ENCODE peak calls at places on chromosomes 6 and 20, in five cellular contexts. T is GM23338; Z is MM.1S; N is CD8-positive, alpha-beta T cell; W is esophagus muscularis mucosa. I is an unnamed sample.

GRCh38 chr6:156919370-156919769 is 142.2 kb downstream of the ARID1B start:
- DNase-seq in T (no peak), Z (no peak), N (no peak), W (no peak), I (no peak)

GRCh38 chr6:135212020-135212806 is 31.1 kb downstream of the MYB start:
- DNase-seq in T (no peak), Z (no peak), N (no peak), W (no peak), I (no peak)

GRCh38 chr6:5175195-5175594 is 85.6 kb downstream of the LYRM4 start:
- DNase-seq in T (peak; percentile 90), Z (no peak), N (no peak), W (no peak), I (no peak)

GRCh38 chr6:166466178-166467122 is 83.7 kb upstream of the MPC1 start:
- DNase-seq in T (no peak), Z (no peak), N (no peak), W (no peak), I (no peak)

GRCh38 chr20:36538026-36538764 is 3.1 kb upstream of the MYL9 start:
- DNase-seq in T (no peak), Z (no peak), N (no peak), W (no peak), I (no peak)

GRCh38 chr20:3406481-3407425 is 716 bp downstream of the DNAAF9 start:
- DNase-seq in T (peak; percentile 67), Z (no peak), N (peak; percentile 22), W (no peak), I (no peak)

GRCh38 chr6:6002005-6002808 is 4.5 kb downstream of the NRN1 start:
- DNase-seq in T (peak; percentile 77), Z (no peak), N (no peak), W (peak; percentile 74), I (no peak)

GRCh38 chr6:35034411-35035171 is 106.5 kb downstream of the TCP11 start:
- DNase-seq in T (no peak), Z (no peak), N (no peak), W (no peak), I (no peak)

GRCh38 chr6:169957351-169957963 is 206.0 kb downstream of the ERMARD start:
- DNase-seq in T (no peak), Z (no peak), N (no peak), W (peak; percentile 55), I (no peak)

GRCh38 chr6:104940238-104940880 is 16.5 kb upstream of the LIN28B start:
- DNase-seq in T (peak; percentile 90), Z (no peak), N (no peak), W (no peak), I (no peak)

GRCh38 chr20:667351-668034 is 8.1 kb downstream of the SCRT2 start:
- DNase-seq in T (peak; percentile 87), Z (peak; percentile 45), N (peak; percentile 71), W (no peak), I (no peak)

GRCh38 chr6:137202078-137202477 is 17.1 kb downstream of the IFNGR1 start:
- DNase-seq in T (peak; percentile 22), Z (no peak), N (no peak), W (no peak), I (no peak)

GRCh38 chr6:38166411-38167240 is 347.1 kb downstream of the ZFAND3 start:
- DNase-seq in T (no peak), Z (no peak), N (no peak), W (no peak), I (no peak)

GRCh38 chr6:71414486-71414885 is 125.9 kb downstream of the OGFRL1 start:
- DNase-seq in T (no peak), Z (no peak), N (no peak), W (no peak), I (no peak)

GRCh38 chr6:71420693-71421328 is 132.2 kb downstream of the OGFRL1 start:
- DNase-seq in T (peak; percentile 98), Z (peak; percentile 86), N (no peak), W (peak; percentile 98), I (peak; percentile 81)

GRCh38 chr6:71421611-71422010 is 133.0 kb downstream of the OGFRL1 start:
- DNase-seq in T (no peak), Z (no peak), N (no peak), W (no peak), I (no peak)

GRCh38 chr6:71419217-71419953 is 130.8 kb downstream of the OGFRL1 start:
- DNase-seq in T (peak; percentile 13), Z (no peak), N (no peak), W (no peak), I (no peak)

DNA sequence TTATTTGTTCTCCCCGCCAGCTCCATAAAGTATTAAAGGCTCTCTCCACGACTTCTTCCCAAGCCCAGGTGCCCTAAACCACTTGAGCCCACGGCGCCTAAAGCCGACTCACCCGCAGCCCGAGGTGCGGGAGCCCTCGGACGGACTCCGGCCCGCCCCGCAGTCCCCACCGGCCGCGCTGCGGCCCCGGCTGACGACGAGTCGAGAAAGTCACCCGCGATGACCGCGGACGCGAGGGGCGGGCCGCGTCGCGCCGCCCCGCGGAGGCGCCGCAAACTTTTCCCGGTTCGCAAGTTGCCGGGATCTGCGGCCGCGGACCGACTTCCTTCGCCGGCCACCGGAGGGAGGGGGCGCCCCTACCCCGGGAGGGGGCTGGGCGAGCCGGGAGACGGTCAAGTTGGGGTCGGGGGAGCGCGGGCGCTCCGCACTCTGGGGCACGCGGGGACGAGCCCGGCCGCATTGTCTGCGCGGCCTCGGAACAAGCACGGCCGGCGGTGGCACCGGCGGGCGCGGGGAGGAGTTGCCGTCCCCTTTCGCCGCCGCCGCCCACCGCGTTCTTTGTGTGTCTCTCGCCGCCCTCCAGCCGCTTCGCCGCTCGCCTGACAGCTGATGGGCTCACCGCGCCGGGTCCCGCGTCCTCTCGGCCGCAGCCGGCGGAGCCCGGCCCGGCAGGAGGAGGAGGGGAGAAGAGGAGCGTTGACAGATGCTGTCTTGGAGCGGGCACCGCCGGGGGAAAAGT is 131.5 kb downstream of the OGFRL1 start:
- DNase-seq in T (peak; percentile 66), Z (peak; percentile 21), N (no peak), W (no peak), I (no peak)
- TF ChIP-seq CTCF in T (peak; percentile 1), Z (peak; percentile 10), N (no peak), W (peak; percentile 36), I (no peak)

GRCh38 chr6:16278048-16278724 is 39.8 kb downstream of the GMPR start:
- DNase-seq in T (no peak), Z (no peak), N (no peak), W (no peak), I (no peak)

GRCh38 chr6:16278750-16279149 is 40.4 kb downstream of the GMPR start:
- DNase-seq in T (no peak), Z (no peak), N (no peak), W (no peak), I (no peak)

GRCh38 chr6:16275230-16275574 is 36.8 kb downstream of the GMPR start:
- DNase-seq in T (no peak), Z (no peak), N (no peak), W (no peak), I (no peak)

GRCh38 chr6:16274519-16275229 is 36.3 kb downstream of the GMPR start:
- DNase-seq in T (no peak), Z (no peak), N (no peak), W (no peak), I (no peak)

GRCh38 chr6:16276991-16277981 is 38.9 kb downstream of the GMPR start:
- DNase-seq in T (peak; percentile 87), Z (peak; percentile 57), N (no peak), W (no peak), I (peak; percentile 90)
- H3K4me3 ChIP-seq in T (no peak overlapping the region), Z (no peak overlapping the region), N (no peak overlapping the region), W (no peak overlapping the region), I (no peak overlapping the region)

GRCh38 chr6:3775906-3776305 is 24.4 kb upstream of the PXDC1 start:
- DNase-seq in T (no peak), Z (no peak), N (no peak), W (no peak), I (no peak)
- H3K36me3 ChIP-seq in T (no peaks in the 10 kb centered on the region), Z (no peaks in the 10 kb centered on the region), N (no peaks in the 10 kb centered on the region), W (no peaks in the 10 kb centered on the region), I (no peaks in the 10 kb centered on the region)

GRCh38 chr20:51366155-51366886 is 176.2 kb downstream of the NFATC2 start:
- DNase-seq in T (no peak), Z (no peak), N (no peak), W (no peak), I (peak; percentile 96)
- TF ChIP-seq CTCF in T (no peak), Z (no peak), N (no peak), W (no peak), I (no peak)

GRCh38 chr6:13428528-13429405 is 58.6 kb downstream of the GFOD1 start:
- DNase-seq in T (peak; percentile 37), Z (no peak), N (no peak), W (no peak), I (no peak)
- H3K4me3 ChIP-seq in T (no peak overlapping the region), Z (peak overlapping the region; percentile 10), N (peak overlapping the region; percentile 1), W (no peak overlapping the region), I (no peak overlapping the region)

GRCh38 chr6:111356551-111356950 is 126.5 kb downstream of the REV3L start:
- DNase-seq in T (no peak), Z (no peak), N (no peak), W (no peak), I (no peak)
- H3K36me3 ChIP-seq in T (no peaks in the 10 kb centered on the region), Z (peaks cover 6% of the 10 kb centered on the region), N (peaks cover 22% of the 10 kb centered on the region), W (peaks cover 20% of the 10 kb centered on the region), I (no peaks in the 10 kb centered on the region)

GRCh38 chr6:12289655-12290489 is at the start of gene EDN1:
- DNase-seq in T (peak; percentile 94), Z (peak; percentile 75), N (peak; percentile 43), W (no peak), I (no peak)
- TF ChIP-seq CTCF in T (peak; percentile 41), Z (peak; percentile 48), N (no peak), W (peak; percentile 37), I (peak; percentile 59)

I was measured in kidney epithelial cell.